ENCODE peak calls at places on chromosomes 6 and 20, in five cellular contexts. A is endothelial cell; B is cardiac fibroblast; L is CD4-positive, CD25-positive, alpha-beta regulatory T cell; V is iris pigment epithelial cell. T is an unnamed sample.

GRCh38 chr20:45070932-45071632 is 29.8 kb downstream of the KCNS1 start:
- DNase-seq in A (no peak), B (peak), L (no peak), V (peak), T (no peak)

GRCh38 chr6:107320126-107320525 is 139.2 kb downstream of the PDSS2 start:
- DNase-seq in A (no peak), B (peak), L (no peak), V (peak), T (no peak)

GRCh38 chr6:9502991-9503761 is 911.7 kb downstream of the TFAP2A start:
- DNase-seq in A (no peak), B (peak), L (no peak), V (peak), T (no peak)

GRCh38 chr20:41078329-41078728 is 49.7 kb downstream of the TOP1 start:
- DNase-seq in A (no peak), B (peak), L (no peak), V (peak), T (no peak)

GRCh38 chr6:5053864-5054426 is 31.2 kb upstream of the PPP1R3G start:
- DNase-seq in A (no peak), B (no peak), L (no peak), V (no peak), T (no peak)

GRCh38 chr20:46779831-46780230 is 70.4 kb downstream of the SLC2A10 start:
- DNase-seq in A (no peak), B (no peak), L (no peak), V (no peak), T (no peak)

GRCh38 chr20:3658708-3659491 is 4.3 kb downstream of the GFRA4 start:
- DNase-seq in A (no peak), B (peak), L (no peak), V (peak), T (no peak)

GRCh38 chr6:4607026-4607704 is 169.0 kb upstream of the CDYL start:
- DNase-seq in A (no peak), B (peak), L (no peak), V (peak), T (peak)

GRCh38 chr6:100269189-100269588 is 195.5 kb downstream of the SIM1 start:
- DNase-seq in A (no peak), B (peak), L (no peak), V (peak), T (no peak)

GRCh38 chr6:81751388-81752083 is 945 bp downstream of the TENT5A start:
- DNase-seq in A (peak), B (peak), L (peak), V (peak), T (no peak)

GRCh38 chr6:122719176-122719575 is 60.3 kb upstream of the FABP7 start:
- DNase-seq in A (no peak), B (no peak), L (no peak), V (no peak), T (no peak)

GRCh38 chr6:169132361-169132895 is 121.2 kb downstream of the THBS2 start:
- DNase-seq in A (no peak), B (no peak), L (no peak), V (peak), T (no peak)

GRCh38 chr20:32067234-32067821 is 15.3 kb downstream of the HCK start:
- DNase-seq in A (no peak), B (peak), L (no peak), V (peak), T (no peak)